ENCODE peak calls at places on chromosomes 3 and 15, in six cellular contexts. E is left lung, Y is IMR-90, G is adrenal gland, V is right lobe of liver, W is left ventricle myocardium inferior. J is an unnamed sample.

GRCh38 chr3:99536555-99537314 is 101.7 kb upstream of the COL8A1 start:
- DNase-seq in Y (peak; percentile 23), V (no peak), W (no peak), G (no peak), E (no peak), J (no peak)

GRCh38 chr15:92846716-92847115 is 53.4 kb upstream of the CHD2 start:
- DNase-seq in G (no peak), V (no peak), Y (peak; percentile 75), E (no peak), W (no peak), J (no peak)

GRCh38 chr15:51094606-51095569 is at the start of gene TNFAIP8L3:
- DNase-seq in W (peak; percentile 29), E (no peak), Y (no peak), G (no peak), V (peak; percentile 39), J (no peak)

GRCh38 chr3:27166888-27167287 is 202.3 kb downstream of the NEK10 start:
- DNase-seq in E (peak; percentile 36), V (no peak), W (no peak), G (no peak), Y (peak; percentile 91), J (no peak)

GRCh38 chr3:5162102-5162501 is 25.4 kb upstream of the EDEM1 start:
- DNase-seq in W (no peak), G (peak; percentile 55), V (no peak), E (no peak), Y (peak; percentile 79), J (no peak)

GRCh38 chr3:73225161-73225861 is 163.9 kb downstream of the EBLN2 start:
- DNase-seq in W (no peak), V (no peak), G (no peak), E (no peak), Y (no peak), J (no peak)

GRCh38 chr3:67357610-67358458 is 296.6 kb downstream of the SUCLG2 start:
- DNase-seq in G (no peak), W (no peak), V (no peak), Y (peak; percentile 35), E (no peak), J (no peak)

GRCh38 chr15:70416851-70417250 is 319.1 kb upstream of the TLE3 start:
- DNase-seq in W (no peak), V (no peak), Y (no peak), G (no peak), E (no peak), J (no peak)

GRCh38 chr15:69713726-69714559 is 261.3 kb downstream of the RPLP1 start:
- DNase-seq in E (no peak), G (no peak), V (no peak), Y (no peak), W (no peak), J (peak; percentile 73)

GRCh38 chr3:38107911-38108648 is 28.8 kb downstream of the ACAA1 start:
- DNase-seq in V (peak; percentile 8), Y (no peak), E (no peak), W (no peak), G (no peak), J (no peak)

GRCh38 chr15:48603123-48603500 is 42.4 kb downstream of the FBN1 start:
- DNase-seq in Y (no peak), E (no peak), W (no peak), V (no peak), G (no peak), J (no peak)

GRCh38 chr3:55899887-55900286 is 412.8 kb upstream of the WNT5A start:
- DNase-seq in E (no peak), G (no peak), V (peak; percentile 27), Y (no peak), W (no peak), J (no peak)

GRCh38 chr15:45112592-45113379 is 1.2 kb downstream of the DUOX2 start:
- DNase-seq in V (no peak), W (no peak), E (peak; percentile 30), G (no peak), Y (no peak), J (no peak)

GRCh38 chr15:67931861-67932260 is 92.0 kb upstream of the RNU6-1 start:
- DNase-seq in E (peak; percentile 60), W (no peak), V (no peak), Y (no peak), G (no peak), J (no peak)

GRCh38 chr3:11096266-11097135 is 57.8 kb upstream of the HRH1 start:
- DNase-seq in W (peak; percentile 70), G (peak; percentile 77), Y (peak; percentile 91), E (peak; percentile 85), V (peak; percentile 63), J (no peak)

GRCh38 chr15:101320501-101321052 is 25.5 kb upstream of the SNRPA1 start:
- DNase-seq in V (no peak), W (peak; percentile 34), Y (peak; percentile 51), G (peak; percentile 65), E (peak; percentile 81), J (no peak)

GRCh38 chr3:33481018-33481621 is 40.9 kb upstream of the UBP1 start:
- DNase-seq in E (no peak), V (no peak), W (no peak), Y (no peak), G (no peak), J (no peak)

GRCh38 chr15:50210462-50211264 is 28.7 kb downstream of the SLC27A2 start:
- DNase-seq in G (no peak), Y (no peak), V (peak; percentile 45), W (no peak), E (peak; percentile 44), J (no peak)

GRCh38 chr15:89342840-89343239 is 8.2 kb upstream of the POLG start:
- DNase-seq in E (no peak), Y (no peak), G (no peak), V (no peak), W (no peak), J (no peak)

GRCh38 chr3:44136421-44136820 is 105.3 kb upstream of the TOPAZ1 start:
- DNase-seq in E (no peak), W (no peak), V (no peak), Y (no peak), G (no peak), J (no peak)

GRCh38 chr3:72539856-72540255 is 308.4 kb downstream of the SHQ1 start:
- DNase-seq in Y (no peak), V (no peak), E (no peak), W (no peak), G (no peak), J (no peak)

GRCh38 chr3:50003766-50004278 is 63.9 kb downstream of the RBM6 start:
- DNase-seq in Y (peak; percentile 12), E (no peak), G (no peak), V (no peak), W (no peak), J (no peak)
- H3K36me3 ChIP-seq in Y (peaks cover 12% of the 10 kb centered on the region), E (peaks cover 52% of the 10 kb centered on the region), G (no peaks in the 10 kb centered on the region), V (no peaks in the 10 kb centered on the region), W (peaks cover 48% of the 10 kb centered on the region), J (no peaks in the 10 kb centered on the region)

GRCh38 chr15:64522226-64522823 is 61.9 kb downstream of the ZNF609 start:
- DNase-seq in Y (no peak), W (no peak), E (no peak), G (no peak), V (no peak), J (no peak)

GRCh38 chr15:64521726-64522164 is 61.4 kb downstream of the ZNF609 start:
- DNase-seq in W (peak; percentile 44), E (no peak), V (no peak), Y (peak; percentile 49), G (peak; percentile 79), J (no peak)

GRCh38 chr15:64523240-64523639 is 62.9 kb downstream of the ZNF609 start:
- DNase-seq in Y (no peak), V (no peak), G (no peak), E (no peak), W (no peak), J (no peak)

GRCh38 chr15:64521201-64521600 is 60.8 kb downstream of the ZNF609 start:
- DNase-seq in G (no peak), E (no peak), W (no peak), V (no peak), Y (no peak), J (no peak)

GRCh38 chr15:64519897-64520296 is 59.5 kb downstream of the ZNF609 start:
- DNase-seq in G (no peak), E (no peak), V (no peak), Y (no peak), W (no peak), J (no peak)
- TF ChIP-seq CTCF in G (no peak), E (no peak), V (no peak), Y (no peak), W (no peak), J (no peak)

DNA sequence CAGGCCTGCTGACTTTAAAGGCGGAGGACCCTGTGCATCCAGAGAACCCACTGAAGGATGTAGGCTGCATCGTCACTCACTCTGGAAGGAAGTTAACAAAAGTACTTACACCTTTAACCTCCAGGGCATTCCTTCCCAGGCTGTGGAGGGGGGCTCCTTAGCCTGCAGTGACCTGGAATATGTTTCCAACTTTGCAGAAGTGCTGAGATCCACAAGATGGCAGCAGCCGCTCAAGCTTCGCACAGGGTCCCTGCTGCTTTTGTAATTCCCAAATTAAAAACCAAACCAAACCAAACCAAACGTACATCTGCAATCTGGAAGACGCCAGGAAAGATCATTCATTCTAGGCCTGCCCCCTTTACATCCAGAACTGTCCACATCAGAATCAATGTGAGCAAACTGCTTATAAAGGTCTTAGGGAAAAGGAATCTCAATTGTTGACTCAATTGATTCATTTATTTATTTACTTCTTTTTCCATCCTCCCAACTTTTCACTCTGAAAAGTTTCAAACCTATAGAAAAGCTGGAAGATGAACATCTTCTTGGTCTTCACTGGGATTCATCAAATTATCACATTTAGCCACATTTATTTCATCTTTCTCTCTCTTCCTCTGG is 70.5 kb upstream of the KLHL25 start:
- DNase-seq in V (peak; percentile 30), G (peak; percentile 49), E (no peak), Y (peak; percentile 48), W (no peak), J (no peak)
- H3K36me3 ChIP-seq in V (no peaks in the 10 kb centered on the region), G (no peaks in the 10 kb centered on the region), E (no peaks in the 10 kb centered on the region), Y (no peaks in the 10 kb centered on the region), W (no peaks in the 10 kb centered on the region), J (no peaks in the 10 kb centered on the region)

GRCh38 chr15:85597155-85597815 is 197.4 kb downstream of the KLHL25 start:
- DNase-seq in V (no peak), Y (no peak), E (no peak), G (no peak), W (no peak), J (no peak)

GRCh38 chr15:85595804-85596536 is 198.8 kb downstream of the KLHL25 start:
- DNase-seq in V (no peak), W (no peak), E (no peak), Y (peak; percentile 49), G (no peak), J (no peak)

GRCh38 chr15:85591622-85592021 is 203.1 kb downstream of the KLHL25 start:
- DNase-seq in Y (no peak), G (no peak), V (no peak), W (no peak), E (no peak), J (no peak)

GRCh38 chr15:85592148-85592547 is 202.6 kb downstream of the KLHL25 start:
- DNase-seq in Y (peak; percentile 86), E (no peak), V (no peak), W (no peak), G (no peak), J (no peak)

DNA sequence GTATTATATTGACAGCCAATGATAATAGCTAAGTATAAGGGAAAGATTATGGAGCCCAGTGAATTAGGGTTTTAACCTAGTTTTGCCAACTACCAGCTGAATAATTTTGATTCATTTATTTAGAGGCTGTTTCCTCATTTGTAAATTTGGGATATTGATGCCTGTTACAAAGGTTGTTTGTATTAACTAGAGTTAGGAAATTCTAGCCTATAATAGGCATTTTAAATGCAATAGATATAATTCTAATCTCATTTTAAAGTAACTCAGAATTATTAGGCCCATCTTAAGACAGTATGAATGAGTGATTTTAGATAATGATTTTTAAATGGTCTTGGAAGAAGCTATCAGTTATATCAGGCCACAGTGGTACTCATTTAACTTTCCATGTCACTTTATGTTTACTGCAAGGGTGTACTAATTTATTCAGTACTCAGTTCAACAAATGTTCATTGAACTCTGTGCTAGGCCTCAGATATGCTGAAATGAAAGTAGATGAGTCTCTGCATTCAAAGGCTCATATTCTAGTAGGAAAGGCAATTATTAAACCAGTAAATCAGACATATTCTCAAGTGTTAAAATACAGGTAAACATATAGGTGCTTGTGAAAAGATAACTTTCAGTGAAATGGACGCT is 200.8 kb downstream of the KLHL25 start:
- DNase-seq in Y (no peak), G (no peak), E (no peak), W (no peak), V (no peak), J (no peak)
- TF ChIP-seq CTCF in Y (no peak), G (no peak), E (no peak), W (no peak), V (no peak), J (no peak)

J was measured in GM06990.